ENCODE peak calls at places on chromosomes 5 and 9, in ten cellular contexts. C, P, U, S, Q, B, M, N, R and W are unnamed samples.

GRCh38 chr5:2381861-2382260 is 369.6 kb downstream of the IRX2 start:
- DNase-seq in R (no peak), P (no peak), M (no peak), C (no peak), U (no peak), S (no peak), B (no peak), Q (no peak), N (no peak), W (no peak)

GRCh38 chr9:77215874-77216273 is 38.5 kb downstream of the VPS13A start:
- DNase-seq in Q (peak), C (no peak), R (no peak), S (peak), P (no peak), N (no peak), U (no peak), B (no peak), M (no peak), W (no peak)

GRCh38 chr9:121655231-121655755 is 3.9 kb downstream of the DAB2IP start:
- DNase-seq in S (no peak), C (no peak), R (no peak), B (no peak), P (no peak), Q (no peak), U (no peak), M (no peak), N (no peak), W (no peak)

GRCh38 chr9:18393340-18394130 is 80.4 kb upstream of the ADAMTSL1 start:
- DNase-seq in P (no peak), U (no peak), Q (no peak), R (peak), B (no peak), N (peak), C (peak), M (peak), S (peak), W (peak)

GRCh38 chr5:169911448-169912212 is 68.7 kb downstream of the INSYN2B start:
- DNase-seq in M (no peak), U (no peak), N (no peak), S (no peak), P (no peak), C (no peak), R (peak), B (no peak), Q (no peak), W (no peak)

GRCh38 chr9:18568969-18569368 is 95.0 kb downstream of the ADAMTSL1 start:
- DNase-seq in S (no peak), P (no peak), M (no peak), R (no peak), Q (no peak), U (no peak), C (peak), N (peak), B (no peak), W (no peak)

GRCh38 chr5:141560725-141561483 is 57.9 kb downstream of the DIAPH1 start:
- DNase-seq in C (peak), U (no peak), S (peak), R (peak), Q (no peak), B (peak), P (no peak), N (peak), M (peak), W (peak)

GRCh38 chr5:136018814-136019777 is 9.7 kb upstream of the TGFBI start:
- DNase-seq in S (peak), B (no peak), R (no peak), U (no peak), P (no peak), Q (no peak), M (peak), N (peak), C (peak), W (peak)

GRCh38 chr5:147690595-147690994 is 91.9 kb downstream of the JAKMIP2 start:
- DNase-seq in C (no peak), N (no peak), M (no peak), B (peak), P (no peak), S (peak), U (no peak), R (peak), Q (peak), W (no peak)

GRCh38 chr9:89359018-89359417 is 40.7 kb downstream of the SECISBP2 start:
- DNase-seq in R (no peak), M (no peak), P (no peak), U (no peak), C (no peak), B (peak), Q (no peak), S (peak), N (no peak), W (no peak)

GRCh38 chr5:146860213-146860891 is 18.2 kb downstream of the PPP2R2B start:
- DNase-seq in R (no peak), C (no peak), N (no peak), B (no peak), P (no peak), S (peak), U (no peak), M (no peak), Q (no peak), W (no peak)

GRCh38 chr9:962023-962422 is 14.4 kb upstream of the DMRT3 start:
- DNase-seq in R (no peak), B (no peak), C (no peak), M (no peak), Q (no peak), P (no peak), S (peak), N (no peak), U (no peak), W (no peak)

GRCh38 chr5:150178262-150178661 is 11.6 kb upstream of the SLC6A7 start:
- DNase-seq in U (no peak), S (no peak), N (no peak), B (peak), M (no peak), P (peak), Q (no peak), R (no peak), C (no peak), W (no peak)

GRCh38 chr5:179271821-179272325 is 73.4 kb downstream of the ADAMTS2 start:
- DNase-seq in P (no peak), R (no peak), U (no peak), M (peak), C (no peak), Q (no peak), S (no peak), B (no peak), N (no peak), W (no peak)

GRCh38 chr5:115355777-115356381 is 59.4 kb upstream of the CCDC112 start:
- DNase-seq in B (no peak), N (no peak), P (no peak), C (no peak), R (no peak), Q (no peak), U (no peak), S (no peak), M (no peak), W (no peak)

GRCh38 chr5:115363879-115364278 is 67.4 kb upstream of the CCDC112 start:
- DNase-seq in U (no peak), P (no peak), B (no peak), C (no peak), M (no peak), R (no peak), N (no peak), S (peak), Q (no peak), W (no peak)

GRCh38 chr5:115354246-115354645 is 57.8 kb upstream of the CCDC112 start:
- DNase-seq in M (no peak), R (no peak), C (no peak), N (no peak), S (no peak), Q (no peak), B (no peak), U (no peak), P (no peak), W (no peak)

GRCh38 chr5:115355095-115355494 is 58.6 kb upstream of the CCDC112 start:
- DNase-seq in M (no peak), S (no peak), P (no peak), C (no peak), U (no peak), B (no peak), Q (no peak), N (no peak), R (no peak), W (no peak)

DNA sequence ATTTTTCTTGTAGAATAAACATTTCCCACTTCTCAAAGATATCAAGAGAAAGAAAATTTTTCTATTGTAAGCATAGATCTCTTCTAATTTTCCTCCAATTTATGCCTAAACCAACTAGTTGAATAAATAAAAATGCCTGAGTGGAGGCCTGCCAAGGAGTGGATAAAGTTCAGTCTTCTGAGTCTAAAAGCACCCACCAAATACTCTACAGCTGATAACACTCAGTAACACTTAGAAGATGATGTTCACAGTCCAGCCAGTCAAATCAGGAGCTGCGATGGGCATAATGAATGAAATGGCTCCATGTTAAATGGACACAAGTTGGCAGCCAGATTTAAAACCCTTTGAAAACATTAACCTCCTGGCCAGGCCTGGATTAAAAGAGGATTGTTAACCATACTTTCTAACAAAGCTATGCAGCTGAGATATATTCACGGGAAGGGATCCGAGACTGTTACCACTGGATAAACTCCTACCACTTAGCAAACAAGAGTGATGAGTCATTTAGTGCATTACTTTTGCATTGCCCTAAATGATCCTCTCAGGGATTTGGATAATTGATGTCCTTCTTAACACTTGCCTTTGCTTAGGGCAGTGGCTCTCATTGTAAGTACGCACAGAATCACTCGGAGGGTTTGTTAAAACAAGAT is 63.7 kb upstream of the CCDC112 start:
- DNase-seq in C (no peak), U (no peak), B (peak), Q (no peak), N (no peak), S (peak), P (no peak), M (no peak), R (no peak), W (no peak)
- TF ChIP-seq CTCF in C (no peak), U (no peak), B (no peak), Q (no peak), N (no peak), S (no peak), P (no peak), M (no peak), R (no peak), W (no peak)

GRCh38 chr5:78364005-78364404 is 3.6 kb downstream of the SCAMP1 start:
- DNase-seq in B (no peak), S (no peak), N (no peak), M (no peak), P (no peak), Q (peak), U (no peak), C (no peak), R (no peak), W (no peak)

GRCh38 chr5:78362220-78362619 is 1.8 kb downstream of the SCAMP1 start:
- DNase-seq in Q (no peak), B (no peak), R (no peak), C (no peak), S (no peak), N (no peak), U (no peak), M (no peak), P (no peak), W (no peak)

GRCh38 chr5:78359831-78360673 is at the start of gene SCAMP1:
- DNase-seq in M (peak), N (peak), Q (peak), P (peak), B (peak), S (peak), C (peak), R (peak), U (peak), W (peak)

GRCh38 chr5:78360674-78361225 is 333 bp downstream of the SCAMP1 start:
- DNase-seq in S (no peak), C (no peak), B (peak), U (peak), P (peak), N (no peak), M (peak), R (peak), Q (peak), W (no peak)

DNA sequence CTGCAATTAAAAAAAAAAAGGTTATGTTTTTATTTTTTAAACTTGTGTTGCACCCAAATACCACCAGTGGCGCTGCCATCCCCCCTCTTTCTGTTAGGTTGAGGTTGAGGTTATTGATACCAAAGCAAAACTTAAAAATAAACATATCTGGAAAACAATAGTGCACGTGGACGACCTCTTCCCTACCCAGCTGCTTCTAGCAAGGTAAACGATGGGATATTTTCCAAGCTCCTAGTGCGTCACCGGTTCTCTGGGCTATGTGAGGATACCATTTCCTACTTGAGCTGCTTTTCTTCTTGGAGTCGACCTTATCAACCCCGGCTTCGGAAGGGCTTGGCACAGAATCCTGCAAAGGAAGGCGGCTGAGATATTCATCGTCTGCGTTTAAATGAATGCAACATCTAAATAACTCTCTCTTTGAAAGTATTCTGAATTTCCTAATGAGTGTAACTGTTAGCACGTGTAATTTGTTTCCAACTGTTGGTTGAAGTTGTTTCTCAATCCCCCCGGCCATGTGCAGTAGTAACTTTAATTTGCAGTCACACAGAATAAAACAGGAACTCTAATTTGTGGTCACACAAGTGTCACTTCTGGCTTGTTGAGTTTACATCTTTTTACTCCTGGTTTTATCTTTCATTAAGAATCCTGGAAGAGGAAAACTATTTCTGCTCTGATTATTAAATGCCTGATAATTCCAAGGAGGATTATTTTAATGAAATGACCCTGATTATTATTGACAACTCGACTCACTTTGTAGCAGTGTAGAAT is 993 bp downstream of the SCAMP1 start:
- DNase-seq in R (peak), Q (peak), S (peak), P (peak), B (peak), C (peak), M (peak), U (no peak), N (no peak), W (peak)
- TF ChIP-seq CTCF in R (peak), Q (peak), S (peak), P (no peak), B (no peak), C (peak), M (no peak), U (peak), N (no peak), W (peak)

DNA sequence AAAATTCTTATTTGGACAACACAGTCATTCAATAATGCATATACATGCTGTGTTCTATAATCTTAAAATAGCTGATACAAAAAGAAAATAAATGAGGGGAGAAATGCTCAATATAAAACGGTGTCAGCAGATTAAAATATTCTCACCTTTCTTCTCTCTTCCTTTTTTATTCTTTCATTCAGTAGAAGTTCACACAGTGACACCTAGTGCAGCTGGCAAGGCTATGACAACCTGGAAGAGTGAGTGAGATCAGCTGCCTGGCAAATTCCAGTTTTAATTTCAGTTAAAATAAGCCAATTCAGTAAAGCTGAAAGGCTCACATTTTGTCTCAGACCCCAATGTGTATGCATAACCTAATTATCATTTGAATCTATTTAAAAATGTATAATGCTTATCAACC is 150.3 kb downstream of the RASEF start:
- DNase-seq in R (peak), U (no peak), C (no peak), Q (no peak), S (no peak), B (no peak), N (no peak), P (no peak), M (no peak), W (no peak)
- TF ChIP-seq CTCF in R (peak), U (no peak), C (peak), Q (peak), S (no peak), B (peak), N (no peak), P (no peak), M (no peak), W (no peak)

DNA sequence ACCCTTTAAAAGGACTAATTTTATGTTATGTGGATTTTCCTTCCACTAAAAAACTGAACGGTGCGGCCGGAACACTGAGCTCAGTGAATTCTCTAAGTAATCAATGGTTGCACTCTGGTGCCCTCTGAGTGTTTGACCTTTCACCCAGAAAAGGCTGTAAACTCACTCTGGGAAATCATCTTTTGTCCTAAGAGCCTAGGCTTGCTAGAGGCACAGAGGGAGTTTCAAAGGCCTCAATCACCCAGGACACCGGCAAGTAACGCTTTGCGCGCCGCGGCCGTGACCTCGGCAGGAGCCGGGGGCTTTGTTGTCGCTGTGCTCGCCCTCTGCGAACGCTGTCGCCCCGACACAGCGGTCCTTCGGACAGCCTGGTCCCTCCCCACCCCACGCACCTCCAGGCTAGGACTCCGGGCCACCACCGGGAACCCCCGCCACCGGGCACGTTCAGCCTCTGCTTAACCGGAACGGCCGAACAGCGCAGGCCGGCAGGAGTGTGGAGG is 711 bp downstream of the ISCA1 start:
- DNase-seq in N (no peak), U (no peak), B (no peak), S (peak), M (no peak), R (no peak), C (no peak), P (no peak), Q (no peak), W (no peak)
- TF ChIP-seq CTCF in N (no peak), U (no peak), B (no peak), S (no peak), M (no peak), R (no peak), C (no peak), P (no peak), Q (no peak), W (no peak)